ENCODE peak calls at places on chromosomes 3 and 15, in five cellular contexts. J is OCI-LY7, X is mesenchymal stem cell, K is fibroblast of lung, Z is K562. Q is an unnamed sample.

GRCh38 chr3:171679011-171679492 is 131.2 kb downstream of the PLD1 start:
- DNase-seq in J (no peak), X (no peak), K (no peak), Z (no peak), Q (no peak)

GRCh38 chr3:194577985-194578905 is 55.0 kb downstream of the TMEM44 start:
- DNase-seq in J (no peak), X (peak; percentile 98), K (peak; percentile 97), Z (peak; percentile 67), Q (no peak)

GRCh38 chr3:32438596-32439344 is 47.1 kb downstream of the CMTM7 start:
- DNase-seq in J (peak; percentile 86), X (no peak), K (peak; percentile 40), Z (no peak), Q (peak; percentile 53)

GRCh38 chr3:111616417-111617105 is 21.4 kb upstream of the ZBED2 start:
- DNase-seq in J (peak; percentile 2), X (no peak), K (no peak), Z (no peak), Q (peak; percentile 71)

GRCh38 chr3:194422188-194422587 is 23.1 kb upstream of the GP5 start:
- DNase-seq in J (no peak), X (peak; percentile 78), K (peak; percentile 45), Z (no peak), Q (no peak)

GRCh38 chr3:126180477-126181397 is at the start of gene ALDH1L1:
- DNase-seq in J (no peak), X (peak; percentile 17), K (peak; percentile 50), Z (no peak), Q (no peak)

GRCh38 chr15:64187396-64188191 is 24.8 kb upstream of the PPIB start:
- DNase-seq in J (no peak), X (no peak), K (no peak), Z (no peak), Q (no peak)

GRCh38 chr3:188754286-188754685 is 417.5 kb upstream of the TPRG1 start:
- DNase-seq in J (peak; percentile 55), X (no peak), K (no peak), Z (no peak), Q (peak; percentile 92)

GRCh38 chr3:127792664-127793292 is 29.5 kb downstream of the MGLL start:
- DNase-seq in J (no peak), X (peak; percentile 80), K (peak; percentile 92), Z (no peak), Q (no peak)

GRCh38 chr3:72372161-72372560 is 476.1 kb downstream of the SHQ1 start:
- DNase-seq in J (no peak), X (no peak), K (no peak), Z (no peak), Q (no peak)

GRCh38 chr3:47578691-47579632 is at the start of gene CSPG5:
- DNase-seq in J (no peak), X (peak; percentile 14), K (no peak), Z (peak; percentile 52), Q (no peak)

GRCh38 chr3:100577382-100578008 is 31.9 kb upstream of the ADGRG7 start:
- DNase-seq in J (no peak), X (no peak), K (no peak), Z (no peak), Q (no peak)

GRCh38 chr15:40739042-40739441 is 16.0 kb downstream of the RMDN3 start:
- DNase-seq in J (no peak), X (no peak), K (no peak), Z (no peak), Q (no peak)

GRCh38 chr3:101414121-101414520 is 93.7 kb upstream of the IMPG2 start:
- DNase-seq in J (no peak), X (no peak), K (no peak), Z (no peak), Q (no peak)

GRCh38 chr3:47409688-47410416 is 29.0 kb downstream of the PTPN23 start:
- DNase-seq in J (no peak), X (no peak), K (no peak), Z (no peak), Q (no peak)

GRCh38 chr3:139120336-139120971 is 75.8 kb upstream of the PRR23C start:
- DNase-seq in J (no peak), X (peak; percentile 74), K (peak; percentile 70), Z (peak; percentile 50), Q (no peak)

GRCh38 chr15:98903377-98904018 is 104.1 kb downstream of the PGPEP1L start:
- DNase-seq in J (no peak), X (peak; percentile 91), K (peak; percentile 87), Z (no peak), Q (no peak)

GRCh38 chr3:48563382-48563918 is at the start of gene UCN2:
- DNase-seq in J (no peak), X (peak; percentile 51), K (peak; percentile 28), Z (no peak), Q (no peak)

GRCh38 chr3:25455316-25456232 is 27.5 kb downstream of the RARB start:
- DNase-seq in J (no peak), X (peak; percentile 39), K (peak; percentile 72), Z (no peak), Q (no peak)

GRCh38 chr3:13025090-13025489 is 48.1 kb downstream of the IQSEC1 start:
- DNase-seq in J (no peak), X (peak; percentile 81), K (peak; percentile 76), Z (no peak), Q (no peak)

GRCh38 chr3:29324180-29324651 is 43.3 kb downstream of the RBMS3 start:
- DNase-seq in J (peak; percentile 46), X (peak; percentile 85), K (peak; percentile 80), Z (no peak), Q (no peak)

GRCh38 chr3:27749640-27750039 is 27.5 kb upstream of the EOMES start:
- DNase-seq in J (no peak), X (no peak), K (no peak), Z (no peak), Q (no peak)

GRCh38 chr15:58110999-58111717 is 27.0 kb upstream of the AQP9 start:
- DNase-seq in J (no peak), X (no peak), K (no peak), Z (peak; percentile 93), Q (no peak)

GRCh38 chr3:18258492-18258891 is 166.6 kb downstream of the SATB1 start:
- DNase-seq in J (no peak), X (no peak), K (no peak), Z (no peak), Q (no peak)

GRCh38 chr3:25468866-25469319 is 40.8 kb downstream of the RARB start:
- DNase-seq in J (no peak), X (peak; percentile 85), K (peak; percentile 72), Z (no peak), Q (no peak)

GRCh38 chr15:70142072-70142321 is 44.3 kb upstream of the TLE3 start:
- DNase-seq in J (no peak), X (no peak), K (no peak), Z (no peak), Q (no peak)

GRCh38 chr3:188553569-188553968 is 399.6 kb downstream of the LPP start:
- DNase-seq in J (no peak), X (peak; percentile 29), K (peak; percentile 29), Z (no peak), Q (no peak)

GRCh38 chr3:128412180-128413002 is 54.3 kb downstream of the DNAJB8 start:
- DNase-seq in J (no peak), X (no peak), K (no peak), Z (peak; percentile 32), Q (no peak)

GRCh38 chr3:58996730-58997129 is 53.1 kb downstream of the CFAP20DC start:
- DNase-seq in J (no peak), X (no peak), K (no peak), Z (no peak), Q (peak; percentile 14)

GRCh38 chr15:89666147-89666857 is 11.0 kb upstream of the KIF7 start:
- DNase-seq in J (no peak), X (no peak), K (no peak), Z (no peak), Q (no peak)

GRCh38 chr15:89665449-89666146 is 10.3 kb upstream of the KIF7 start:
- DNase-seq in J (no peak), X (peak; percentile 75), K (peak; percentile 71), Z (no peak), Q (no peak)

GRCh38 chr15:89667706-89667960 is 11.5 kb downstream of the PLIN1 start:
- DNase-seq in J (no peak), X (no peak), K (no peak), Z (no peak), Q (no peak)

GRCh38 chr15:89668174-89668573 is 11.0 kb downstream of the PLIN1 start:
- DNase-seq in J (no peak), X (no peak), K (no peak), Z (no peak), Q (no peak)

GRCh38 chr15:89666858-89667705 is 11.8 kb upstream of the KIF7 start:
- DNase-seq in J (no peak), X (no peak), K (no peak), Z (no peak), Q (no peak)
- H2AFZ ChIP-seq in J (no peak overlapping the region), X (no peak overlapping the region), K (no peak overlapping the region), Z (no peak overlapping the region), Q (no peak overlapping the region)

GRCh38 chr15:90400759-90401314 is 12.8 kb downstream of the IQGAP1 start:
- DNase-seq in J (peak; percentile 79), X (peak; percentile 99), K (peak; percentile 98), Z (peak; percentile 88), Q (peak; percentile 93)

GRCh38 chr15:90402806-90403205 is 14.8 kb downstream of the IQGAP1 start:
- DNase-seq in J (no peak), X (no peak), K (peak; percentile 12), Z (no peak), Q (no peak)

GRCh38 chr15:90402230-90402629 is 14.2 kb downstream of the IQGAP1 start:
- DNase-seq in J (no peak), X (peak; percentile 85), K (peak; percentile 91), Z (peak; percentile 11), Q (no peak)

GRCh38 chr15:90401499-90401898 is 13.5 kb downstream of the IQGAP1 start:
- DNase-seq in J (no peak), X (peak; percentile 31), K (no peak), Z (no peak), Q (no peak)

GRCh38 chr15:90400005-90400758 is 12.1 kb downstream of the IQGAP1 start:
- DNase-seq in J (no peak), X (peak; percentile 77), K (peak; percentile 20), Z (no peak), Q (no peak)
- H3K4me3 ChIP-seq in J (peak overlapping the region; percentile 29), X (peak overlapping the region; percentile 56), K (peak overlapping the region; percentile 13), Z (no peak overlapping the region), Q (peak overlapping the region; percentile 54)

GRCh38 chr15:90149609-90150340 is 47.5 kb upstream of the IDH2 start:
- DNase-seq in J (no peak), X (no peak), K (no peak), Z (no peak), Q (no peak)
- H2AFZ ChIP-seq in J (no peak overlapping the region), X (no peak overlapping the region), K (no peak overlapping the region), Z (peak overlapping the region; percentile 100), Q (no peak overlapping the region)

DNA sequence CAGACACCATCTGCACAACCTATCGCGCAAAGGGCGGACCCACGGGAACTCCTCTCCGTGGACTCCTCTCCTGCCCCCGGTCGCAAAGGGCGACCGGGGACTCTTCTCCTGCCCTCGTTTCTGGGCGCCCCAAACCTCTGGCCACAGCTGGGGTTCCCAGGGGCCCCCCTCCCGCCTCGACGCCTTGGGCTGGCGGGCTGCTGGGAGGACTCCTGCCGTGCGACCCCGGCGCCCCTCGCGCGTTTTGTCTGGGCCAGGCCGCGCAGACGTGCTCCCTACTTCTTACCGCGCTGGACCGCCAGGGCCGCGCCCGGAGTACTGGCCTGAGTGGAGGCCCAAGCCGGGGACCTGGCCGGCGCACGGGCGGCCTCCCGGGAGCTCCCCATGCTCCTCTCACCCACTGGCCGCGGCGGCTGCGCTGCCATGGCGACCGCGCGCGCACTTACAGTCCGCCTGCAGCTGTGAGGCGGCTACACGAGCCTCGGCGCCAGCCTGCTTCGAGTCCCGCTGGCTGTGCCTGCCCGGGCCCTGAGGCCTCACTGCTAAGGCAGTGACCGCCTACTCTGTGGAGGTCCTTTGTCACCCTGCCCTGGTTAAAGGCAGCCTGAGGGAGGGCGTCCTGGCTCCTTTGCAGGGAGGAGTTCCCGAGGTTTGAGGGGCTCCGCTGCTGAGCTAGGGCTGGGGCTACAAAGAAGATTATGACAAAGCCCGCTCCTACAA is 386 bp upstream of the LRRIQ4 start:
- DNase-seq in J (peak; percentile 60), X (peak; percentile 84), K (peak; percentile 79), Z (no peak), Q (peak; percentile 87)
- H3K4me3 ChIP-seq in J (peak overlapping the region; percentile 62), X (peak overlapping the region; percentile 77), K (peak overlapping the region; percentile 50), Z (no peak overlapping the region), Q (peak overlapping the region; percentile 81)

Q was measured in Karpas-422.